ENCODE peak calls at places on chromosomes 5 and 9, in seven cellular contexts. One of them, this sample, is unnamed.
A peak's percentile ranks its signal among the peaks of the same experiment; 100 is the strongest.

GRCh38 chr5:156913719-156914370 is 49.2 kb downstream of the TIMD4 start:
- DNase-seq in HCT116: no peak
- DNase-seq in psoas muscle: no peak
- DNase-seq in mesothelial cell of epicardium: no peak
- DNase-seq in prostate gland: no peak
- DNase-seq in Caco-2: no peak
- DNase-seq in body of pancreas: no peak
- DNase-seq in this sample: no peak

GRCh38 chr5:141493500-141494422 is 4.9 kb downstream of the PCDHGC5 start:
- DNase-seq in HCT116: no peak
- DNase-seq in psoas muscle: no peak
- DNase-seq in mesothelial cell of epicardium: no peak
- DNase-seq in prostate gland: no peak
- DNase-seq in Caco-2: no peak
- DNase-seq in body of pancreas: no peak
- DNase-seq in this sample: no peak

GRCh38 chr5:68534131-68534940 is 318.8 kb downstream of the PIK3R1 start:
- DNase-seq in HCT116: no peak
- DNase-seq in psoas muscle: no peak
- DNase-seq in mesothelial cell of epicardium: no peak
- DNase-seq in prostate gland: peak; percentile 70
- DNase-seq in Caco-2: no peak
- DNase-seq in body of pancreas: peak; percentile 61
- DNase-seq in this sample: peak; percentile 13

GRCh38 chr5:157530226-157530972 is 45.2 kb downstream of the ADAM19 start:
- DNase-seq in HCT116: no peak
- DNase-seq in psoas muscle: no peak
- DNase-seq in mesothelial cell of epicardium: no peak
- DNase-seq in prostate gland: no peak
- DNase-seq in Caco-2: no peak
- DNase-seq in body of pancreas: no peak
- DNase-seq in this sample: no peak

GRCh38 chr9:68515304-68516017 is 25.2 kb downstream of the TMEM252 start:
- DNase-seq in HCT116: no peak
- DNase-seq in psoas muscle: peak; percentile 23
- DNase-seq in mesothelial cell of epicardium: no peak
- DNase-seq in prostate gland: peak; percentile 19
- DNase-seq in Caco-2: peak; percentile 25
- DNase-seq in body of pancreas: no peak
- DNase-seq in this sample: no peak

GRCh38 chr9:122463828-122464632 is 13.7 kb downstream of the OR1J1 start:
- DNase-seq in HCT116: peak; percentile 28
- DNase-seq in psoas muscle: no peak
- DNase-seq in mesothelial cell of epicardium: no peak
- DNase-seq in prostate gland: no peak
- DNase-seq in Caco-2: peak; percentile 44
- DNase-seq in body of pancreas: peak; percentile 22
- DNase-seq in this sample: no peak

GRCh38 chr9:108776920-108777650 is 78.7 kb downstream of the ACTL7B start:
- DNase-seq in HCT116: no peak
- DNase-seq in psoas muscle: no peak
- DNase-seq in mesothelial cell of epicardium: no peak
- DNase-seq in prostate gland: no peak
- DNase-seq in Caco-2: no peak
- DNase-seq in body of pancreas: no peak
- DNase-seq in this sample: peak; percentile 63

GRCh38 chr5:158174918-158175663 is 316.1 kb upstream of the CLINT1 start:
- DNase-seq in HCT116: peak; percentile 24
- DNase-seq in psoas muscle: peak; percentile 67
- DNase-seq in mesothelial cell of epicardium: peak; percentile 79
- DNase-seq in prostate gland: peak; percentile 55
- DNase-seq in Caco-2: peak; percentile 67
- DNase-seq in body of pancreas: peak; percentile 72
- DNase-seq in this sample: peak; percentile 71

GRCh38 chr9:138052322-138052615 is 174.7 kb downstream of the CACNA1B start:
- DNase-seq in HCT116: no peak
- DNase-seq in psoas muscle: no peak
- DNase-seq in mesothelial cell of epicardium: peak; percentile 9
- DNase-seq in prostate gland: no peak
- DNase-seq in Caco-2: no peak
- DNase-seq in body of pancreas: no peak
- DNase-seq in this sample: no peak

GRCh38 chr9:128068656-128069221 is 707 bp downstream of the SLC25A25 start:
- DNase-seq in HCT116: no peak
- DNase-seq in psoas muscle: no peak
- DNase-seq in mesothelial cell of epicardium: no peak
- DNase-seq in prostate gland: no peak
- DNase-seq in Caco-2: no peak
- DNase-seq in body of pancreas: no peak
- DNase-seq in this sample: no peak

GRCh38 chr5:43839218-43839617 is 236.2 kb downstream of the NNT start:
- DNase-seq in HCT116: no peak
- DNase-seq in psoas muscle: no peak
- DNase-seq in mesothelial cell of epicardium: no peak
- DNase-seq in prostate gland: no peak
- DNase-seq in Caco-2: no peak
- DNase-seq in body of pancreas: no peak
- DNase-seq in this sample: no peak

GRCh38 chr9:108876425-108876824 is 14.4 kb downstream of the ACTL7A start:
- DNase-seq in HCT116: no peak
- DNase-seq in psoas muscle: no peak
- DNase-seq in mesothelial cell of epicardium: no peak
- DNase-seq in prostate gland: no peak
- DNase-seq in Caco-2: no peak
- DNase-seq in body of pancreas: no peak
- DNase-seq in this sample: no peak

GRCh38 chr5:150152636-150153462 is 2.8 kb downstream of the PDGFRB start:
- DNase-seq in HCT116: no peak
- DNase-seq in psoas muscle: no peak
- DNase-seq in mesothelial cell of epicardium: no peak
- DNase-seq in prostate gland: no peak
- DNase-seq in Caco-2: no peak
- DNase-seq in body of pancreas: no peak
- DNase-seq in this sample: no peak

GRCh38 chr5:159459951-159460538 is 129.8 kb upstream of the IL12B start:
- DNase-seq in HCT116: no peak
- DNase-seq in psoas muscle: no peak
- DNase-seq in mesothelial cell of epicardium: no peak
- DNase-seq in prostate gland: no peak
- DNase-seq in Caco-2: no peak
- DNase-seq in body of pancreas: no peak
- DNase-seq in this sample: peak; percentile 30

GRCh38 chr5:68587181-68587580 is 371.6 kb downstream of the PIK3R1 start:
- DNase-seq in HCT116: no peak
- DNase-seq in psoas muscle: no peak
- DNase-seq in mesothelial cell of epicardium: no peak
- DNase-seq in prostate gland: no peak
- DNase-seq in Caco-2: no peak
- DNase-seq in body of pancreas: no peak
- DNase-seq in this sample: no peak

GRCh38 chr5:140408750-140409241 is 7.2 kb downstream of the ANKHD1 start:
- DNase-seq in HCT116: no peak
- DNase-seq in psoas muscle: no peak
- DNase-seq in mesothelial cell of epicardium: no peak
- DNase-seq in prostate gland: no peak
- DNase-seq in Caco-2: no peak
- DNase-seq in body of pancreas: no peak
- DNase-seq in this sample: peak; percentile 12

GRCh38 chr5:167561796-167562195 is 729.6 kb upstream of the WWC1 start:
- DNase-seq in HCT116: no peak
- DNase-seq in psoas muscle: no peak
- DNase-seq in mesothelial cell of epicardium: no peak
- DNase-seq in prostate gland: no peak
- DNase-seq in Caco-2: no peak
- DNase-seq in body of pancreas: no peak
- DNase-seq in this sample: no peak

GRCh38 chr9:117678882-117679281 is 25.3 kb upstream of the TLR4 start:
- DNase-seq in HCT116: no peak
- DNase-seq in psoas muscle: no peak
- DNase-seq in mesothelial cell of epicardium: no peak
- DNase-seq in prostate gland: no peak
- DNase-seq in Caco-2: no peak
- DNase-seq in body of pancreas: no peak
- DNase-seq in this sample: no peak

DNA sequence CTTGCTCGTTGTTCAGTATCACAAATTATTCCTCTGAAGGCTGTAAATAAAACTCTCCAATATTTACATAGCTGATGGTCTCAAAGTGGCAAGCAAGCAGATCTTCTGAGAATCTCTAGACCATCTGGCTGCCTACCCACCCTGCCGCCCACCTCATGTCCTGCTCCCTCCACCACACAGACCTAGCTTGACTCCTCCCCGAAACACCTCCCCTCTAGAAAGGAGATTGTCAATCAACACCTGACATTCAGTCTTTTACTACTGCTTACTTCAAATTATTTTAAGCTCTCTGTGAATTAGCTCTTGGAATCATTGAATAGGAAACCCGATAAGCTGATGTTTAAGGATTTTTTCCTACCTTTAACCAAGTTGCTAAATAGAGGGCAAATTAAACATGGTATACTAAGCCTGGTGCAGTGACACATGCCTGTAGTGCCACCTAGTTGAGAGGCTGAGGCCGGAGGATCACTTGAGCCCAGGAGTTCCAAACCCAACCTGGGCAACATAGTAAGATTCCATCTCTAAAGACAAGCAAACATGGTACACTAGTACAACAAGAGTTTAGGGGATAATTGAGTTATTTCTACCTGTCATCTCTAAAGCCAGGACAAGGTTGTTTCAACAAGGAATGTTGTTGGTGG is 10.9 kb upstream of the SOWAHA start:
- DNase-seq in HCT116: no peak
- DNase-seq in psoas muscle: no peak
- DNase-seq in mesothelial cell of epicardium: no peak
- DNase-seq in prostate gland: no peak
- DNase-seq in Caco-2: no peak
- DNase-seq in body of pancreas: no peak
- DNase-seq in this sample: no peak
- TF ChIP-seq CTCF in HCT116: peak; percentile 15
- TF ChIP-seq CTCF in psoas muscle: no peak
- TF ChIP-seq CTCF in mesothelial cell of epicardium: no peak
- TF ChIP-seq CTCF in prostate gland: no peak
- TF ChIP-seq CTCF in Caco-2: no peak
- TF ChIP-seq CTCF in body of pancreas: no peak
- TF ChIP-seq CTCF in this sample: no peak

GRCh38 chr5:103466494-103466893 is 96.1 kb downstream of the NUDT12 start:
- DNase-seq in HCT116: no peak
- DNase-seq in psoas muscle: no peak
- DNase-seq in mesothelial cell of epicardium: no peak
- DNase-seq in prostate gland: no peak
- DNase-seq in Caco-2: no peak
- DNase-seq in body of pancreas: no peak
- DNase-seq in this sample: no peak

GRCh38 chr5:103467831-103468230 is 94.8 kb downstream of the NUDT12 start:
- DNase-seq in HCT116: no peak
- DNase-seq in psoas muscle: no peak
- DNase-seq in mesothelial cell of epicardium: no peak
- DNase-seq in prostate gland: no peak
- DNase-seq in Caco-2: no peak
- DNase-seq in body of pancreas: no peak
- DNase-seq in this sample: no peak

GRCh38 chr5:103465891-103466290 is 96.7 kb downstream of the NUDT12 start:
- DNase-seq in HCT116: no peak
- DNase-seq in psoas muscle: no peak
- DNase-seq in mesothelial cell of epicardium: no peak
- DNase-seq in prostate gland: no peak
- DNase-seq in Caco-2: no peak
- DNase-seq in body of pancreas: no peak
- DNase-seq in this sample: no peak

GRCh38 chr5:103472820-103473219 is 89.8 kb downstream of the NUDT12 start:
- DNase-seq in HCT116: no peak
- DNase-seq in psoas muscle: no peak
- DNase-seq in mesothelial cell of epicardium: no peak
- DNase-seq in prostate gland: no peak
- DNase-seq in Caco-2: no peak
- DNase-seq in body of pancreas: no peak
- DNase-seq in this sample: no peak

DNA sequence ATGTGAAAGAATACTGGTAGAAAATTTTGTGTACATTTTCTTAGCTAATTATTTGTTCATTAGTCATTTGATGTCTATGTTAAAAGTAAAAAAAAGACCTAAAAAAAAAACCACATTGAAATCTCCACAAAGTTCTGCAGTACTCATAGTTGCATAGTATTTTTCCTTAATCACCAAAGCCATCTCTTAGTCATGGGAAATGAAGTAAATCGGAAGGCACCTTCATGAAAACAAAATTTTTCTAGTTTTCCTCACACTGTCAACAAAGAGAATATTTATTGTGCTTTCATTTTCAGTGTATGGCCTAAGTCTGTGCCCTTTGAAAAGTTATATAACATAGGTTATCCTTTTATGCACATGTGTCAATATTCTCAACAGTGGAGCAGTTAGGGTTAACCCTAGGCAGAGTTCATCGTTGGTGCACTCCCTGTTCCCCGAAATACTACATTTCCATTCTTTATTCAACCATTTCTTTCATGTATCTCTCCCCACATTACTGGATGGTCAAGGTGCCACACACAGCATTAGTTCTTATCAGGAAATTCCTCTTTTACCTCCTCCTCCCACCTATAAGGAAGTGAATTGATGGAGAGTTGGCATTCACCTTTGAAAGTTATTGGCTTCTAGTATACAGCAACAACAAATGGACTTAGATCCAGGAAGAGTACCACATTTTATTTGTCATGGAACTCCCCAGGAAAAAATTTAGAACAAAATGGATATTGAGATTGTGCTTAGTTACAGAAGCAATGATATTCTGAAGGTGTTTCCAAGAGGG is 93.1 kb downstream of the NUDT12 start:
- DNase-seq in HCT116: no peak
- DNase-seq in psoas muscle: no peak
- DNase-seq in mesothelial cell of epicardium: no peak
- DNase-seq in prostate gland: no peak
- DNase-seq in Caco-2: no peak
- DNase-seq in body of pancreas: no peak
- DNase-seq in this sample: no peak
- TF ChIP-seq CTCF in HCT116: no peak
- TF ChIP-seq CTCF in psoas muscle: no peak
- TF ChIP-seq CTCF in mesothelial cell of epicardium: no peak
- TF ChIP-seq CTCF in prostate gland: no peak
- TF ChIP-seq CTCF in Caco-2: no peak
- TF ChIP-seq CTCF in body of pancreas: no peak
- TF ChIP-seq CTCF in this sample: no peak

DNA sequence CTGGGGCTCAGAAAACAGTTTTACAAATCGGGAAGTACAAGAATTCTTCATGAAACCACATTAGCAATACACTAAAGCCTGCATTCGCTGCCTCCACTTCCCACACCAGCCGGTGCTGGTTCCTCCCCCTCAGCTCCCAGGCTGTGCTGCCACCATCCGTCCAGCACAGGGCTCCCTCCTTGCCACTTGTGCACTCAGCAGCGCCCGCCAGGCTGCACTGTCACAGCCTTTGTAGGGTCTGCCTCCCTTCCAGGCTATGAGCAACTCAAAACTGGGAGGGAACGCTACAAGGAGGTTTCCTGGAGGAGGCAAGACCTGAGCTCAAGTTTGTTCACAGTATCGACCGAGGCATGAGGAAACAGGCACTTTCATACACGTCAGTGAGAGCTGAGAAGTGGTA is 7.7 kb downstream of the MAPK9 start:
- DNase-seq in HCT116: no peak
- DNase-seq in psoas muscle: no peak
- DNase-seq in mesothelial cell of epicardium: no peak
- DNase-seq in prostate gland: no peak
- DNase-seq in Caco-2: no peak
- DNase-seq in body of pancreas: no peak
- DNase-seq in this sample: no peak
- TF ChIP-seq CTCF in HCT116: no peak
- TF ChIP-seq CTCF in psoas muscle: no peak
- TF ChIP-seq CTCF in mesothelial cell of epicardium: no peak
- TF ChIP-seq CTCF in prostate gland: no peak
- TF ChIP-seq CTCF in Caco-2: no peak
- TF ChIP-seq CTCF in body of pancreas: no peak
- TF ChIP-seq CTCF in this sample: no peak

GRCh38 chr9:31839273-31839672 is 545.2 kb upstream of the ACO1 start:
- DNase-seq in HCT116: no peak
- DNase-seq in psoas muscle: no peak
- DNase-seq in mesothelial cell of epicardium: no peak
- DNase-seq in prostate gland: no peak
- DNase-seq in Caco-2: no peak
- DNase-seq in body of pancreas: no peak
- DNase-seq in this sample: peak; percentile 6
- TF ChIP-seq CTCF in HCT116: peak; percentile 13
- TF ChIP-seq CTCF in psoas muscle: no peak
- TF ChIP-seq CTCF in mesothelial cell of epicardium: no peak
- TF ChIP-seq CTCF in prostate gland: no peak
- TF ChIP-seq CTCF in Caco-2: peak; percentile 4
- TF ChIP-seq CTCF in body of pancreas: no peak
- TF ChIP-seq CTCF in this sample: no peak

This sample was measured in Calu3.